ENCODE peak calls at places on chromosomes 3 and 15, in nine cellular contexts. Q, U, P, N, O, A, Y, W and F are unnamed samples.

GRCh38 chr3:115836944-115837343 is 213.6 kb downstream of the GAP43 start:
- DNase-seq in Q (peak; percentile 5), N (no peak), U (peak; percentile 14), P (no peak), Y (no peak), W (no peak), O (no peak), A (peak; percentile 50), F (no peak)

GRCh38 chr3:160707187-160707789 is 30.3 kb downstream of the ARL14 start:
- DNase-seq in U (peak; percentile 58), O (no peak), W (no peak), N (no peak), Q (peak; percentile 52), Y (no peak), P (no peak), A (peak; percentile 50), F (no peak)

GRCh38 chr3:119810018-119810435 is 28.1 kb downstream of the NR1I2 start:
- DNase-seq in A (no peak), P (no peak), O (peak; percentile 51), U (peak; percentile 26), N (no peak), Q (peak; percentile 92), W (no peak), Y (peak; percentile 77), F (no peak)

GRCh38 chr15:67043939-67044771 is 21.2 kb upstream of the SMAD3 start:
- DNase-seq in U (peak; percentile 60), Q (no peak), N (no peak), A (peak; percentile 80), Y (no peak), P (no peak), O (no peak), W (peak; percentile 21), F (no peak)

GRCh38 chr3:35708394-35708793 is 69.1 kb downstream of the ARPP21 start:
- DNase-seq in Q (no peak), W (no peak), U (no peak), A (no peak), P (no peak), O (no peak), N (no peak), Y (no peak), F (no peak)

GRCh38 chr3:73427018-73427750 is 197.6 kb downstream of the PDZRN3 start:
- DNase-seq in Q (no peak), P (peak; percentile 37), Y (no peak), O (no peak), U (no peak), N (no peak), A (no peak), W (no peak), F (no peak)

GRCh38 chr3:39267631-39268553 is 11.9 kb downstream of the CX3CR1 start:
- DNase-seq in A (no peak), W (no peak), N (no peak), Y (no peak), Q (peak; percentile 35), U (no peak), P (no peak), O (no peak), F (peak; percentile 70)

GRCh38 chr3:194270627-194271458 is 80.3 kb downstream of the CPN2 start:
- DNase-seq in N (no peak), Q (no peak), W (peak; percentile 94), O (no peak), A (no peak), P (peak; percentile 92), Y (peak; percentile 70), U (peak; percentile 55), F (peak; percentile 95)

GRCh38 chr3:147120029-147120428 is 286.3 kb downstream of the ZIC4 start:
- DNase-seq in A (peak; percentile 13), U (peak; percentile 65), W (no peak), Y (no peak), P (no peak), N (no peak), Q (no peak), O (no peak), F (no peak)

DNA sequence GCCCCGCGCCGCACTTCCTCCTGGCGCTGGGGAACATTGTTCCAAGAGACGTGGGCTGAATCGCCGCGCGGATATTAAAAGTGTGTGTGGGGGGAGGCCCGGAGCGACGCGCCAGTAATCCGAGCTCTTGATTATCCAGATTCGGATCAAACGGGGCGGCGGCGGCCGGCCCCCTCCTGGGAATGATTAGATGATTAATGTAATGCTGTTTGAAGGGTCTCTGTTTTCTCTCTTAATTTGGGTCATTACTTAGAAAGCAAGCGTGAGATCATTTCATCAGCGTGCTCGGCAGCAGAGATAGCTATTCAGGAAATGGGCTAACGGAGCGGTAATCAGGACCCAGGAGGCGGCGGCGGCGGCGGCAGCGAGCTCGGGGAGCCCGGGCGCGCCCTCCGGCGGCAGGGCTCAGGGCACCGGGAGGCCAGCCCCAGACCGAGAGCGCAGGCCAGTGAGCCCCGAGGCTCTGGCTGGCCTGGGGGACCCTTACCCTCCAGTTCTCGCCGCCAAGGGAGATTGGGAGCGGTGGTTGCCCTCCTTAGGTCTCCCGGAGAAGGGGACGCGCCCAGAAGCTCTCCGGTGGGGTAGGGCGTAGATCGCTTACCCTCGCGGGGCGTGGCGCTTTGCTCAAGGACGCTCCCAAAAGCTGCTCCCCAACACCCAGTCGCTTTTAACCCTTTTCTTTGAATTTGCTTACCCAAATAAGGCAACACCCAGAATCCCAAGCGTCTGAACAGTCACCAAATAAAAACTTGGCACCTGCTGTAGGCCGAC is 4.5 kb downstream of the FEZF2 start:
- DNase-seq in P (peak; percentile 49), N (no peak), O (no peak), Q (no peak), A (no peak), Y (no peak), W (no peak), U (no peak), F (no peak)
- TF ChIP-seq CTCF in P (no peak), N (peak; percentile 48), O (no peak), Q (no peak), A (no peak), Y (no peak), W (no peak), U (no peak), F (peak; percentile 32)

DNA sequence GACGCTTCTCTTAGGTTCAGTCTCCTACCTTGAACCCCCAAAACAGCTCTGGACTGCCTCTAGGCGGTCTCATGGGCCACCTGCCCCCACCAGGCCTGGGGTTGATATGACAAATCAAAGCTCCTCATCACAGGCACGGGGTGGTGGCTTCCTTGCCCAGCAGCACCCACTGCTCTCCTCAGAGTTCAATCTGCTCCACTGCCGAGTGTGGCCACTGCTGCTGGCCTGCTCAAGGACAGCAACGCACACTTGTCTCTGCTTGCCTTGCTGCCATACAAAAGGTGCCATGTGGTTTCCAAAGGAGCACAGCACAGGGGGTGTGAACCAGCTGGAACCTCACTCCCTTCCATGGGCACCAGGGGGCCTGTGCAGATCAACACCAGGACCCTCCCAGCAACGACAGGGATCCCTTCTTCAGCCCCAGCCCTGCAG is 10.2 kb downstream of the KBTBD13 start:
- DNase-seq in Q (no peak), U (no peak), O (no peak), A (no peak), N (no peak), Y (peak; percentile 51), P (no peak), W (no peak), F (no peak)
- TF ChIP-seq CTCF in Q (no peak), U (peak; percentile 43), O (no peak), A (peak; percentile 47), N (no peak), Y (no peak), P (no peak), W (no peak), F (no peak)

DNA sequence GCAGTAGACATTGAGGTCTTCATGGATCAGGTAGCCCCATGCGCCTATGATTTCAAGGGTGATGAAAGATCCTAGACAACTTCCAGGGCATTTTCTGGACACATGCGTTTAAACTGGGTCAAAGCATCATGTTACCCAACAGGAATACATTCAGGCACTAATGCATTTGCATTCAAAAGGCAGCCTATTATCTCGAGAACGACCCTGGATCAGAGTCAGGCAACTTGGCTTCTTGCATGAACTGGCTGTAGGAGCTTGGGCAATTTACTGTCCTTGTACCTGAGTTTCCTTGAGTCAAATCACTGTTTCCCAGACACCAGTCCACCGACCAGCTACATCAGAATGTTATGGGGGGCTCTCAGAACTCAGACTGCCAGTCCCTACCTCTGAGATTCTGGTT is 51.5 kb upstream of the CHST2 start:
- DNase-seq in W (no peak), P (no peak), Q (no peak), Y (no peak), U (no peak), N (no peak), A (no peak), O (no peak), F (no peak)
- TF ChIP-seq CTCF in W (no peak), P (no peak), Q (no peak), Y (no peak), U (no peak), N (no peak), A (no peak), O (no peak), F (no peak)

DNA sequence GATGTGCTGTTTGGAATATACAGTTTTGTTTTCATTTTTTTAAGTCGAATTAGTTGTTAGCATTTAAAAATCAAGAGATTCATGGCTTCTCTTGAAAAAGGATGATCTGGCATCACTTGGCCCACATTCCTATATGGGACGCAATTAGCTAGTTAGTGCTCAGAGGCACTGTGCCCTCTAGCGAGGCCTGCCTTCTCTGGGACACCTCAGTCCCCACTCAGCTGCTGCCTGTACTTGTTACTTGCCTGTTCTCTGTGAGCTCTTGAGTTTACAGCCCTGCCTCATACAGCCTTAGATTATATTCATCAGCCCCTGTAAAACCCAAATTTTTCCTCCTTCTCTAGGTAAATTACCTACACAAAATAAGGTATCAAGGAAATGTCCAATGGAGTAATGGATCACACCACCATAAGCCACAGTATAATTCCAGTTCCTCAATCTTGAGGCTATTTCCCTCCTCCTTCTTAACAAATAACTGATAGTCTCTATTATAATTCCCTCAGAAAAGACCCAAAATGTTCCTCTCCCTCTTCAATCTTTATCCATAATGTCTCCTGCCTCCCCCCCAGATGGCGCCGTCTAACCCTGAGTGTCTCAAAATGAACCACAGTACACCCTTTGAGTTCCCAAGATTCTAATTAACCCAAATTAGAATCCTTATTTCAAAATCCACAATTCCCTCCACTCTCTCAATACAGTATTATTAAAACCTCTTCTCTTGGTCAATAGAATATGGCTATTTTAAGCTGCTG is 2.7 kb downstream of the ZMAT3 start:
- DNase-seq in O (no peak), W (no peak), N (no peak), U (peak; percentile 23), Y (no peak), A (no peak), Q (peak; percentile 47), P (no peak), F (no peak)
- TF ChIP-seq CTCF in O (no peak), W (no peak), N (peak; percentile 36), U (peak; percentile 49), Y (peak; percentile 14), A (peak; percentile 76), Q (peak; percentile 35), P (no peak), F (peak; percentile 48)

GRCh38 chr3:71930056-71930991 is 145.4 kb upstream of the PROK2 start:
- DNase-seq in A (no peak), O (no peak), U (peak; percentile 13), P (no peak), N (no peak), Q (peak; percentile 61), W (no peak), Y (no peak), F (no peak)
- TF ChIP-seq CTCF in A (peak; percentile 41), O (no peak), U (peak; percentile 28), P (peak; percentile 11), N (peak; percentile 73), Q (peak; percentile 46), W (no peak), Y (no peak), F (peak; percentile 40)

GRCh38 chr3:180646187-180646790 is 33.0 kb downstream of the CCDC39 start:
- DNase-seq in A (no peak), O (no peak), N (no peak), P (no peak), U (no peak), Y (no peak), Q (no peak), W (no peak), F (no peak)
- TF ChIP-seq CTCF in A (peak; percentile 70), O (no peak), N (peak; percentile 49), P (no peak), U (peak; percentile 24), Y (peak; percentile 20), Q (peak; percentile 27), W (no peak), F (no peak)